ENCODE peak calls at places on chromosomes 13 and 19, in eight cellular contexts. A is RWPE1; T is heart right ventricle; W is germinal center; O is NCI-H2029; Q is posterior vena cava; G is NCI-H345; S is effector memory CD4-positive, alpha-beta T cell. E is an unnamed sample.

GRCh38 chr19:29293292-29293691 is 80.3 kb upstream of the UQCRFS1 start:
- DNase-seq in A (no peak), T (no peak), W (no peak), O (no peak), Q (peak; percentile 40), G (no peak), S (no peak), E (no peak)

GRCh38 chr19:41352609-41353465 is 885 bp downstream of the TGFB1 start:
- DNase-seq in A (peak; percentile 72), T (peak; percentile 74), W (peak; percentile 89), O (no peak), Q (peak; percentile 88), G (peak; percentile 18), S (peak; percentile 63), E (peak; percentile 97)

GRCh38 chr13:44218501-44219240 is 155.0 kb upstream of the SERP2 start:
- DNase-seq in A (no peak), T (peak; percentile 68), W (no peak), O (peak; percentile 62), Q (peak; percentile 87), G (peak; percentile 89), S (no peak), E (no peak)

GRCh38 chr13:113211774-113212173 is 2.4 kb downstream of the CUL4A start:
- DNase-seq in A (no peak), T (peak; percentile 25), W (no peak), O (no peak), Q (no peak), G (no peak), S (no peak), E (no peak)

GRCh38 chr19:3111586-3112247 is 17.6 kb downstream of the GNA11 start:
- DNase-seq in A (no peak), T (peak; percentile 3), W (no peak), O (no peak), Q (no peak), G (no peak), S (no peak), E (no peak)

GRCh38 chr13:79966502-79966901 is 374.4 kb downstream of the SPRY2 start:
- DNase-seq in A (no peak), T (no peak), W (no peak), O (no peak), Q (no peak), G (no peak), S (no peak), E (no peak)

GRCh38 chr13:39039033-39039432 is 777 bp downstream of the NHLRC3 start:
- DNase-seq in A (no peak), T (no peak), W (no peak), O (no peak), Q (no peak), G (no peak), S (no peak), E (no peak)

GRCh38 chr13:61128850-61129645 is 286.6 kb downstream of the PCDH20 start:
- DNase-seq in A (no peak), T (no peak), W (no peak), O (no peak), Q (no peak), G (peak; percentile 11), S (no peak), E (no peak)

GRCh38 chr13:62626771-62627170 is 1211.1 kb upstream of the PCDH20 start:
- DNase-seq in A (no peak), T (no peak), W (no peak), O (no peak), Q (no peak), G (no peak), S (no peak), E (no peak)

GRCh38 chr19:42206871-42207755 is 10.4 kb downstream of the DEDD2 start:
- DNase-seq in A (peak; percentile 89), T (no peak), W (no peak), O (peak; percentile 21), Q (no peak), G (no peak), S (no peak), E (no peak)

GRCh38 chr13:102930566-102930965 is 84.7 kb downstream of the ERCC5 start:
- DNase-seq in A (no peak), T (no peak), W (no peak), O (no peak), Q (no peak), G (no peak), S (no peak), E (no peak)

GRCh38 chr19:5820785-5821184 is 15.9 kb downstream of the NRTN start:
- DNase-seq in A (no peak), T (no peak), W (no peak), O (no peak), Q (no peak), G (no peak), S (no peak), E (no peak)

GRCh38 chr13:26965976-26966375 is 205.4 kb upstream of the GPR12 start:
- DNase-seq in A (no peak), T (peak; percentile 71), W (no peak), O (peak; percentile 47), Q (no peak), G (peak; percentile 57), S (no peak), E (no peak)

GRCh38 chr13:64675256-64675892 is 2554.8 kb downstream of the PCDH9 start:
- DNase-seq in A (peak; percentile 57), T (no peak), W (no peak), O (no peak), Q (no peak), G (no peak), S (no peak), E (no peak)

GRCh38 chr13:106052200-106052767 is 483.2 kb downstream of the EFNB2 start:
- DNase-seq in A (no peak), T (no peak), W (no peak), O (no peak), Q (no peak), G (no peak), S (no peak), E (no peak)

GRCh38 chr19:43432866-43433673 is 18.4 kb downstream of the TEX101 start:
- DNase-seq in A (peak; percentile 77), T (peak; percentile 51), W (peak; percentile 74), O (peak; percentile 60), Q (no peak), G (no peak), S (peak; percentile 51), E (peak; percentile 75)

GRCh38 chr13:20006206-20006605 is 47.7 kb downstream of the ZMYM2 start:
- DNase-seq in A (no peak), T (no peak), W (no peak), O (no peak), Q (no peak), G (no peak), S (no peak), E (no peak)

GRCh38 chr19:21519488-21519887 is 14.1 kb downstream of the ZNF429 start:
- DNase-seq in A (no peak), T (no peak), W (no peak), O (no peak), Q (no peak), G (no peak), S (no peak), E (no peak)

GRCh38 chr13:43021926-43022670 is 1.3 kb upstream of the DNAJC15 start:
- DNase-seq in A (no peak), T (no peak), W (no peak), O (no peak), Q (no peak), G (no peak), S (no peak), E (no peak)

GRCh38 chr13:27770809-27771208 is 21.5 kb upstream of the GSX1 start:
- DNase-seq in A (peak; percentile 53), T (no peak), W (peak; percentile 34), O (no peak), Q (no peak), G (peak; percentile 24), S (no peak), E (no peak)

GRCh38 chr13:114118086-114118762 is 14.2 kb downstream of the RASA3 start:
- DNase-seq in A (no peak), T (no peak), W (no peak), O (no peak), Q (peak; percentile 34), G (no peak), S (no peak), E (peak; percentile 28)

GRCh38 chr19:2431318-2432055 is 4.1 kb upstream of the TIMM13 start:
- DNase-seq in A (no peak), T (no peak), W (no peak), O (no peak), Q (no peak), G (no peak), S (no peak), E (peak; percentile 71)

GRCh38 chr19:22607653-22608430 is 26.3 kb upstream of the ZNF492 start:
- DNase-seq in A (no peak), T (no peak), W (no peak), O (no peak), Q (peak; percentile 55), G (no peak), S (no peak), E (no peak)

GRCh38 chr13:31073859-31074718 is 87.6 kb downstream of the HSPH1 start:
- DNase-seq in A (no peak), T (no peak), W (peak; percentile 84), O (no peak), Q (no peak), G (no peak), S (no peak), E (no peak)

GRCh38 chr13:36555151-36555986 is 118.5 kb upstream of the SERTM1 start:
- DNase-seq in A (no peak), T (no peak), W (no peak), O (no peak), Q (no peak), G (no peak), S (no peak), E (no peak)

GRCh38 chr13:59112375-59112774 is 1051.4 kb downstream of the DIAPH3 start:
- DNase-seq in A (peak; percentile 40), T (no peak), W (no peak), O (no peak), Q (no peak), G (no peak), S (no peak), E (no peak)

GRCh38 chr13:22114630-22115311 is 443.9 kb downstream of the FGF9 start:
- DNase-seq in A (no peak), T (no peak), W (peak; percentile 44), O (no peak), Q (no peak), G (no peak), S (peak; percentile 1), E (no peak)

GRCh38 chr13:106373989-106374572 is 161.4 kb downstream of the EFNB2 start:
- DNase-seq in A (no peak), T (no peak), W (no peak), O (no peak), Q (no peak), G (no peak), S (no peak), E (no peak)

GRCh38 chr13:38687246-38688229 is 661 bp downstream of the FREM2 start:
- DNase-seq in A (peak; percentile 13), T (no peak), W (no peak), O (no peak), Q (peak; percentile 82), G (peak; percentile 29), S (no peak), E (no peak)

GRCh38 chr19:18478545-18479311 is 40.8 kb upstream of the ISYNA1 start:
- DNase-seq in A (peak; percentile 91), T (peak; percentile 71), W (peak; percentile 65), O (peak; percentile 80), Q (peak; percentile 95), G (no peak), S (peak; percentile 71), E (peak; percentile 92)

E was measured in spleen.